ENCODE peak calls at places on chromosomes 1 and 21, in eight cellular contexts. I is colonic mucosa, P is omental fat pad, X is left lung, L is natural killer cell, Q is mucosa of descending colon, V is cardiac fibroblast, A is BJ. D is an unnamed sample.

GRCh38 chr1:209675567-209676154 is 449 bp downstream of the G0S2 start:
- DNase-seq in L (no peak), X (peak), V (peak), Q (peak), P (no peak), A (no peak), I (peak), D (no peak)

GRCh38 chr1:174815036-174815435 is 184.7 kb upstream of the CACYBP start:
- DNase-seq in P (no peak), A (no peak), I (no peak), X (no peak), L (no peak), V (peak), Q (no peak), D (no peak)

GRCh38 chr1:241612533-241613505 is 27.4 kb downstream of the CHML start:
- DNase-seq in P (no peak), X (no peak), A (no peak), I (no peak), L (no peak), Q (no peak), V (peak), D (no peak)

GRCh38 chr1:231508941-231509340 is 19.5 kb upstream of the TSNAX start:
- DNase-seq in A (no peak), V (no peak), L (no peak), X (no peak), I (no peak), P (no peak), Q (no peak), D (no peak)

GRCh38 chr1:85319931-85320330 is 43.5 kb upstream of the BCL10 start:
- DNase-seq in A (no peak), P (no peak), V (peak), I (no peak), L (no peak), Q (no peak), X (no peak), D (no peak)

GRCh38 chr1:218073062-218073461 is 212.0 kb upstream of the RRP15 start:
- DNase-seq in P (no peak), X (no peak), L (no peak), A (no peak), I (no peak), Q (no peak), V (no peak), D (no peak)

GRCh38 chr1:68358439-68358838 is 91.3 kb downstream of the RPE65 start:
- DNase-seq in Q (no peak), L (no peak), X (no peak), P (no peak), I (no peak), A (no peak), V (no peak), D (no peak)

GRCh38 chr1:64769482-64769881 is 24.6 kb downstream of the RAVER2 start:
- DNase-seq in P (no peak), A (no peak), Q (no peak), I (no peak), L (no peak), X (no peak), V (no peak), D (no peak)

GRCh38 chr1:113783254-113784103 is 24.2 kb upstream of the PHTF1 start:
- DNase-seq in I (peak), V (peak), P (no peak), Q (no peak), X (peak), L (peak), A (no peak), D (no peak)

GRCh38 chr1:162663086-162663485 is 30.8 kb downstream of the DDR2 start:
- DNase-seq in L (no peak), A (no peak), I (no peak), X (no peak), Q (no peak), V (peak), P (no peak), D (no peak)

GRCh38 chr1:1157914-1158710 is 15.6 kb upstream of the TTLL10 start:
- DNase-seq in I (peak), X (peak), V (peak), Q (peak), L (peak), A (no peak), P (no peak), D (no peak)

GRCh38 chr1:112715264-112716053 is at the start of gene PPM1J:
- DNase-seq in I (peak), Q (peak), V (peak), A (no peak), L (peak), X (peak), P (peak), D (peak)

GRCh38 chr1:112713466-112714312 is 1.4 kb downstream of the PPM1J start:
- DNase-seq in Q (no peak), P (no peak), A (no peak), V (no peak), L (no peak), I (no peak), X (peak), D (no peak)

GRCh38 chr1:112712701-112713128 is 2.4 kb downstream of the PPM1J start:
- DNase-seq in A (no peak), V (no peak), P (no peak), Q (no peak), L (no peak), X (peak), I (no peak), D (no peak)

GRCh38 chr1:112716133-112716720 is 1.1 kb upstream of the PPM1J start:
- DNase-seq in L (peak), V (peak), X (peak), I (peak), A (no peak), P (no peak), Q (peak), D (peak)

DNA sequence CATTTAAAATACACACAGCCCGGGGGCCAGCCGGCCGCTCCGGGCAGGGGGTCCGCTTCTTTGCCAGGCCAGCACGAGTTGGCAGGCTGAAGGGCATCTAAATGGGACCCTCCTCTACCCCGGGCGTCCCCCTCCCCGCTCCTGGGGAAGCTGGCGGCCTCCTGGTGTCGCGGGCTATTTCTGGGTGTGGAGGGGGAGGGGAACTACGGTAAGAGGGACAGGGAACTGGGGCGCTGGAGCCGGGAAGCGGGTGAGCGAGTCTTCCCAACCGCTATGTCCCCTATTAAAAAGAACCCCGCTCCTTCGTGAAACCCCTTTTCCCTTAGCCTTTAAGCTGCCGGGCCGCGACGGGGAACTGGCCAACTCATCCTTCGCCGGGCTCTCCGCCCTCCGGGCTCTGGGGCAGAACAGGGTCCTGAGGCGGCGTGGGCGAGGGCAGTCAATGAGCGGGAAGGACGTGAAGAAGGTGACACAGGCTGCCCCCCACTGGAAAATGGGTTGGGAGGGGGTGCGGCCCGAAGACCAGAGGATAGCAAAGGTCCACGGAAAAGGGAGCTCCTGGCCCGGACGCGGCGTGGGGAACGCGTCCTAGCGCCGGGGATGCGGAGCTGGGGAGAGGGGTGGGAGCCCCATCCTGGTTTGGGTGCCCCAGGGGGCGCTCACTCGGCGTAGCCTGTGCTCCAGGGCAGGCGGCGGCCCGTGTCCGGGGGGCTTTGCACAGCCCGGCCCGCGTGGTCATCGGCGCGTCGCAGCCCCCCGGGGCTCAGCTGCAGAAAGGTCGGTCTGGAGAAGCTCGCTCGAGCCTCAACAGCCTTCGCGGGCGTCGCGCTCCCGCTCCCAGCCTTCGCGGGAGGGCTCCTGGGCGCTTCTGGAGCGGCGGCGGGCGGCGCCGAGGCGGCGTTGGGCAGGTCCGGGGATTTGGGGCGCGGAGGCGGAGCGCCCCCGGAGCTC is 544 bp downstream of the PPM1J start:
- DNase-seq in Q (peak), X (peak), A (no peak), V (peak), I (peak), L (no peak), P (no peak), D (no peak)
- TF ChIP-seq CTCF in Q (no peak), X (no peak), A (peak), V (no peak), I (no peak), L (peak), P (no peak), D (peak)

DNA sequence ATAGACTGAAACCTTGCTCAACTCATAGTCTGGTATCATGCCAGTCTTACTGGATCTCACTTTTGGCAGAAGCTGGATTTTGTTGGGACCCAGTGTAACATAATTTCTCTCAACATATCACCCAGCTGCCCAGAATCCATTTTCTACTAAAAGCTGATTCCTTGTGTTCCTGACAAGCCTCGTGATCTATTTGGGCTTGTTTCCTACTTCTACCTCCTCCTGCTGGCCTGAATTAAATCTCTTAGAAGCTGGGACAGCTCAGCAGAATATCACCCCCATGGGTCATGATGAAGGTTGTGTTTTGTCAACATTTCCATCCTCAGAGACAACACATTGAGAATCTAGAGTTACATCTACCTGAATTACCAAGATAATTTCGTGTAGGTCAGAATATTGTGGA is 7.7 kb downstream of the GOLT1A start:
- DNase-seq in P (no peak), L (no peak), V (peak), Q (no peak), A (no peak), X (no peak), I (no peak), D (no peak)
- TF ChIP-seq CTCF in P (no peak), L (no peak), V (peak), Q (no peak), A (peak), X (no peak), I (no peak), D (no peak)

GRCh38 chr1:245684636-245685035 is 529.9 kb downstream of the KIF26B start:
- DNase-seq in A (no peak), P (no peak), I (no peak), Q (no peak), X (no peak), L (no peak), V (no peak), D (no peak)
- TF ChIP-seq CTCF in A (no peak), P (no peak), I (no peak), Q (no peak), X (no peak), L (no peak), V (no peak), D (no peak)

DNA sequence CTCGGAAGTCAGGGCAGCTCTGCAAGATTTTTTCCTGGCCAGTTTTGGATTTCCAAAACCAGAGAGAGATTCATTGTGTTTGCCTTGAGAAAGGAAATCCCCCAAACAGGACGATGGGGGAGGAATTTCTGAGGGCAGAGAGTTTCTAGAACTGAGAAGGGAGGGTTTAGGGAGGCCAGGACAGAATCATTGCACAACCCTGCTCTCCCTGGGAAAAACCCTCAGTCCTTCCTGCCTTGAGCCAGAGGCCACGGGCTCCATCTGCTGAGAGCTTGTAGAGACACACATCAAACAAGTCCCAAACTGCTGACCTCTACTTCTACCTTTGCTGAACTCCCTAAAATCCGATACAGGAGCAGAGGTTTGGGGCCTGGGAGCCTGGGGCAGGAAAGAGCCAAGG is 99.7 kb downstream of the NMNAT2 start:
- DNase-seq in P (no peak), I (peak), X (peak), A (peak), Q (peak), V (peak), L (no peak), D (no peak)
- TF ChIP-seq CTCF in P (no peak), I (no peak), X (peak), A (peak), Q (no peak), V (peak), L (no peak), D (peak)

GRCh38 chr1:175824079-175824478 is 80.7 kb upstream of the TNR start:
- DNase-seq in P (no peak), A (no peak), Q (no peak), I (no peak), L (no peak), X (no peak), V (no peak), D (no peak)
- TF ChIP-seq CTCF in P (no peak), A (no peak), Q (no peak), I (no peak), L (no peak), X (no peak), V (no peak), D (peak)

GRCh38 chr1:161130266-161130665 is 2.2 kb downstream of the DEDD start:
- DNase-seq in X (no peak), Q (no peak), P (no peak), A (no peak), L (no peak), V (no peak), I (no peak), D (no peak)

GRCh38 chr1:161133220-161133740 is 813 bp upstream of the DEDD start:
- DNase-seq in X (no peak), Q (no peak), V (peak), A (no peak), I (no peak), P (no peak), L (no peak), D (no peak)

GRCh38 chr1:161128591-161129420 is 3.7 kb downstream of the DEDD start:
- DNase-seq in Q (no peak), A (no peak), P (no peak), X (no peak), I (no peak), L (no peak), V (no peak), D (no peak)

GRCh38 chr1:161131721-161132409 is 602 bp downstream of the DEDD start:
- DNase-seq in I (peak), Q (no peak), L (peak), A (no peak), V (peak), P (no peak), X (no peak), D (no peak)

DNA sequence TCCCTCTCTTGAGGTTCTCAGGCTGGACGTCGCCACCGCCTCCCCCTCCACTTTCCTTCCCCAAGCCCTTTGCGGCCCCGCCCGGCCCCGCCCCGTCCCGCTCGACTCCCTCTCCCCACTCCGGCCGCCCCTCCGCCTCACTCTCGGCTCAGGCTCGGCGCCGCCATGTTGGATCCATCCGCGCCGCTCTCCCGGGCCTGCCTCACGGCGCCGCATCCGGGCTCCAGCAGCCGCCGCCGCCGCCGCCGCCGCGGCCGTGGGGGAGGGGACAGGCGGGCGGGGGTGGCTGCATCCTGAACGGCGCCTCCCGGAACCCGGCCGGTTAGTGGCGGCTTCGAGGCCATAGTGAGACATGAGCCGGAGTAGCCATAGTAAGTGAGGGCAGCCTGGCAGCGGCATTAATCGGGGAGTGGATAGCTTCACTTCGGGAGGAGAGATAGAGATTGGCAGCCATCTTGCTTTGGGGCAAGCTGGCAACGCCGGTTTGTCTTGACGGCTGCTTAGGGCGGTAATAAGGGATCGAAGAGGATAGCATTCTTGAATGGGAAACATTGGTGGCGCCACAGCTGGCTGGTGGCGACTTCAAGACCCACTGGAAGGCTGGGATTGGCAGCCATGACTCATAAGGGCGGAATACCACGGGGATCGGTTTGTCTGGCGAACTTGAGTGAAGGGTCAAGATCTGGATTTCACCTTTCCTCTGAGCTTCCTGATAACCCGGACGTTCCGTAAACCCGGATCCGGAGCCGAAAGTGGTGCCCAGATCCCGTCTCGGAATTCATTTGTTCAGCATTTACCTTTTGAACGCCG is at the start of gene DEDD:
- DNase-seq in P (peak), V (peak), I (peak), A (peak), L (peak), X (peak), Q (peak), D (peak)
- TF ChIP-seq CTCF in P (no peak), V (no peak), I (no peak), A (peak), L (no peak), X (no peak), Q (no peak), D (peak)

GRCh38 chr21:36881223-36881622 is 85.2 kb downstream of the HLCS start:
- DNase-seq in X (no peak), I (no peak), P (no peak), A (no peak), L (no peak), Q (no peak), V (peak), D (no peak)
- TF ChIP-seq CTCF in X (no peak), I (no peak), P (no peak), A (no peak), L (no peak), Q (no peak), V (no peak), D (no peak)